ENCODE peak calls at places on chromosome 14, in seven cellular contexts. K is A549, Y is Peyer's patch, M is NB4, T is activated B cell treated with CpG ODN at 0.5 μM for 24 hours, Q is keratinocyte, G is dorsolateral prefrontal cortex. E is an unnamed sample.

GRCh38 chr14:77924392-77924948 is 124.6 kb downstream of the ADCK1 start:
- DNase-seq in G (no peak), K (no peak), T (no peak), M (no peak), Q (no peak), Y (no peak), E (no peak)

GRCh38 chr14:95432152-95433093 is 84.0 kb downstream of the SYNE3 start:
- DNase-seq in T (no peak), M (peak), Y (no peak), K (peak), G (peak), Q (no peak), E (no peak)

GRCh38 chr14:80638620-80639215 is 302.8 kb downstream of the CEP128 start:
- DNase-seq in Q (no peak), T (no peak), K (peak), G (no peak), M (no peak), Y (no peak), E (no peak)

GRCh38 chr14:24268225-24268624 is 3.2 kb downstream of the RABGGTA start:
- DNase-seq in K (no peak), M (no peak), Q (no peak), G (no peak), Y (no peak), T (no peak), E (no peak)

GRCh38 chr14:32104308-32104707 is 27.2 kb downstream of the ARHGAP5 start:
- DNase-seq in Y (no peak), K (no peak), Q (no peak), G (no peak), T (no peak), M (no peak), E (no peak)

GRCh38 chr14:93928184-93929047 is 1.3 kb downstream of the FAM181A start:
- DNase-seq in T (no peak), M (no peak), Q (no peak), G (no peak), Y (no peak), K (no peak), E (no peak)

GRCh38 chr14:78238141-78238540 is 68.0 kb downstream of the NRXN3 start:
- DNase-seq in K (no peak), Q (no peak), M (no peak), G (no peak), Y (no peak), T (no peak), E (no peak)

GRCh38 chr14:97138801-97139200 is 341.6 kb downstream of the VRK1 start:
- DNase-seq in Q (no peak), K (no peak), Y (no peak), G (no peak), M (peak), T (no peak), E (no peak)

GRCh38 chr14:80845877-80846276 is 95.7 kb downstream of the CEP128 start:
- DNase-seq in G (no peak), T (no peak), M (no peak), Y (no peak), K (no peak), Q (no peak), E (no peak)

GRCh38 chr14:88618476-88618875 is 55.6 kb downstream of the ZC3H14 start:
- DNase-seq in Q (no peak), T (no peak), M (no peak), K (no peak), G (no peak), Y (no peak), E (no peak)

GRCh38 chr14:80446356-80446755 is 235.1 kb upstream of the DIO2 start:
- DNase-seq in Q (no peak), Y (no peak), K (no peak), M (no peak), T (no peak), G (no peak), E (no peak)

GRCh38 chr14:104341532-104342434 is 203.4 kb downstream of the KIF26A start:
- DNase-seq in T (no peak), Y (no peak), Q (no peak), M (peak), G (no peak), K (peak), E (peak)

GRCh38 chr14:102630405-102630804 is 38.0 kb downstream of the RCOR1 start:
- DNase-seq in Q (no peak), Y (no peak), M (no peak), T (no peak), K (no peak), G (no peak), E (no peak)

GRCh38 chr14:59075503-59075902 is 113.0 kb upstream of the DAAM1 start:
- DNase-seq in T (no peak), G (no peak), K (no peak), Y (no peak), M (no peak), Q (no peak), E (no peak)

GRCh38 chr14:104897286-104898194 is 27.1 kb upstream of the PLD4 start:
- DNase-seq in K (no peak), Y (no peak), T (no peak), M (no peak), G (peak), Q (no peak), E (no peak)

GRCh38 chr14:74841230-74842207 is 34.4 kb downstream of the PROX2 start:
- DNase-seq in Y (peak), K (no peak), M (peak), T (no peak), G (no peak), Q (no peak), E (no peak)

GRCh38 chr14:102949062-102949800 is 26.8 kb downstream of the AMN start:
- DNase-seq in G (no peak), K (peak), M (peak), Y (peak), T (peak), Q (no peak), E (peak)

GRCh38 chr14:33634631-33635030 is 316.2 kb downstream of the EGLN3 start:
- DNase-seq in K (no peak), T (no peak), G (no peak), Y (no peak), M (no peak), Q (peak), E (no peak)

GRCh38 chr14:104139460-104140212 is 1.2 kb downstream of the KIF26A start:
- DNase-seq in G (peak), K (no peak), Y (no peak), M (no peak), Q (no peak), T (no peak), E (peak)

GRCh38 chr14:58650857-58651256 is 13.1 kb downstream of the DACT1 start:
- DNase-seq in Q (no peak), K (no peak), Y (no peak), M (no peak), G (no peak), T (no peak), E (no peak)

GRCh38 chr14:54337314-54337713 is 59.5 kb upstream of the CDKN3 start:
- DNase-seq in Q (no peak), Y (no peak), T (no peak), K (no peak), M (no peak), G (no peak), E (no peak)

GRCh38 chr14:36221097-36221496 is 44.6 kb upstream of the PTCSC3 start:
- DNase-seq in K (no peak), T (no peak), Y (no peak), G (no peak), Q (no peak), M (no peak), E (no peak)

GRCh38 chr14:33406766-33407165 is 468.1 kb downstream of the NPAS3 start:
- DNase-seq in T (no peak), K (no peak), Y (no peak), Q (no peak), M (no peak), G (no peak), E (no peak)

GRCh38 chr14:20460458-20461229 is 590 bp downstream of the PIP4P1 start:
- DNase-seq in G (no peak), Y (peak), Q (no peak), K (no peak), M (no peak), T (peak), E (no peak)

GRCh38 chr14:32711103-32711680 is 227.5 kb upstream of the NPAS3 start:
- DNase-seq in Y (no peak), M (peak), T (no peak), Q (no peak), K (peak), G (no peak), E (no peak)

GRCh38 chr14:52188381-52188780 is 79.1 kb upstream of the PTGDR start:
- DNase-seq in M (no peak), K (no peak), T (no peak), G (no peak), Q (no peak), Y (no peak), E (no peak)

GRCh38 chr14:65864549-65864948 is 452.0 kb downstream of the FUT8 start:
- DNase-seq in T (no peak), G (no peak), Y (no peak), K (no peak), M (no peak), Q (no peak), E (no peak)

GRCh38 chr14:101369916-101370592 is 191.2 kb upstream of the DIO3 start:
- DNase-seq in K (no peak), Q (no peak), Y (no peak), G (no peak), M (no peak), T (no peak), E (no peak)

GRCh38 chr14:94021001-94021400 is 5.1 kb upstream of the OTUB2 start:
- DNase-seq in Q (no peak), M (no peak), T (no peak), G (no peak), K (peak), Y (no peak), E (no peak)

GRCh38 chr14:105891631-105892452 is 365.5 kb downstream of the TMEM121 start:
- DNase-seq in G (peak), M (no peak), T (no peak), Q (no peak), Y (no peak), K (no peak), E (peak)

GRCh38 chr14:21160061-21160610 is 4.3 kb upstream of the OR5AU1 start:
- DNase-seq in K (no peak), T (no peak), Y (no peak), G (no peak), M (no peak), Q (no peak), E (no peak)

GRCh38 chr14:104581521-104581920 is 2.0 kb downstream of the C14orf180 start:
- DNase-seq in G (no peak), K (no peak), Q (no peak), T (no peak), M (no peak), Y (no peak), E (no peak)

GRCh38 chr14:96588410-96589249 is 86.4 kb downstream of the PAPOLA start:
- DNase-seq in G (no peak), Y (no peak), K (no peak), M (no peak), Q (no peak), T (no peak), E (peak)

GRCh38 chr14:87196436-87196835 is 796.5 kb downstream of the GALC start:
- DNase-seq in Q (no peak), T (no peak), M (no peak), G (no peak), Y (no peak), K (no peak), E (no peak)

GRCh38 chr14:77791225-77791600 is 8.7 kb upstream of the ADCK1 start:
- DNase-seq in Q (no peak), Y (no peak), G (no peak), T (no peak), M (no peak), K (no peak), E (peak)

GRCh38 chr14:53842938-53843337 is 113.7 kb downstream of the BMP4 start:
- DNase-seq in M (no peak), T (no peak), Q (no peak), K (peak), G (no peak), Y (no peak), E (no peak)

GRCh38 chr14:88340357-88340756 is 17.3 kb upstream of the KCNK10 start:
- DNase-seq in K (no peak), Y (no peak), Q (no peak), T (no peak), M (no peak), G (no peak), E (no peak)

DNA sequence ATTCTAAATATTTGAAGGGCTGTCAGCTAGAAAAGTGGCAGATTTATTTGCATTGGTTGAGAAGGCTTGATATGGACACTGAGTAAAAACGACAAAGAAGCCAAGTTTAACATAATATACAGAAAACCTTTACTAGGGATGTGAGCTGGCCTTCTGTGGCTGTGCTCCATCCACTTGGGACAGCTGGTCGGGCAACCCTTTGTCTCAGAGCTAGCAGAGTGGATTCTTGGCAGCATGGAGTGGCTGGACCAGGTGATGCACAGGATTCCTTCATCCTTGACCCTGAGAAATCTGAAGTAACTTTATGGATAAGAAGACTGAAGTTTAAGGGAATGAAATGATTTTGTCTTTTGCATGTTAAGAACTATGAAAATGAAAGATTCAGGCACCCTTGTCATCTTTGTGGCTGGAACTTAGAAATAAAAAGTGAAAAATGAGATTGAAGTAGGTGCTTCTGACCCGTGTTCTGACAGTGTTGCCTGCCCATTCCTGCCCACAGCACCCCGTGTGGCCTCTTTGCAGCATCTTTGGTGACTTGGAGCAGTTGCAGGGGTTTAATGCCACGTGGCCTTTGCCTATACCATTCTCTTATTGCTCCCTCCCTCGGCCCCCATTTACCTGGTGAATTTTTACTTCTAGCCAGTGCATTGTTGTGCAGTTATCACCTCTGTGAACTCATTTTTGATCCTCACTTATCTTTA is 32.6 kb downstream of the PELI2 start:
- DNase-seq in M (no peak), Y (no peak), T (no peak), K (peak), G (no peak), Q (no peak), E (no peak)
- TF ChIP-seq CTCF in M (no peak), Y (no peak), T (no peak), K (no peak), G (no peak), Q (no peak), E (no peak)

GRCh38 chr14:25988536-25988935 is 609.3 kb downstream of the NOVA1 start:
- DNase-seq in Y (no peak), K (no peak), G (no peak), T (no peak), Q (no peak), M (no peak), E (no peak)
- TF ChIP-seq CTCF in Y (no peak), K (no peak), G (no peak), T (no peak), Q (no peak), M (no peak), E (no peak)

GRCh38 chr14:73751157-73751691 is 37.0 kb upstream of the PNMA1 start:
- DNase-seq in M (peak), T (no peak), Y (peak), G (no peak), K (no peak), Q (no peak), E (peak)

GRCh38 chr14:73750161-73750901 is 36.1 kb upstream of the PNMA1 start:
- DNase-seq in K (no peak), G (no peak), Q (no peak), Y (no peak), T (no peak), M (no peak), E (peak)

GRCh38 chr14:73753887-73754880 is 40.0 kb upstream of the PNMA1 start:
- DNase-seq in G (peak), M (peak), K (no peak), T (peak), Q (no peak), Y (peak), E (peak)

GRCh38 chr14:73753043-73753886 is 39.1 kb upstream of the PNMA1 start:
- DNase-seq in Y (peak), M (peak), G (no peak), K (no peak), T (no peak), Q (no peak), E (peak)

GRCh38 chr14:73752297-73752992 is 38.3 kb upstream of the PNMA1 start:
- DNase-seq in Q (no peak), K (peak), Y (peak), T (no peak), G (no peak), M (peak), E (peak)
- TF ChIP-seq CTCF in Q (no peak), K (peak), Y (no peak), T (no peak), G (peak), M (no peak), E (peak)

DNA sequence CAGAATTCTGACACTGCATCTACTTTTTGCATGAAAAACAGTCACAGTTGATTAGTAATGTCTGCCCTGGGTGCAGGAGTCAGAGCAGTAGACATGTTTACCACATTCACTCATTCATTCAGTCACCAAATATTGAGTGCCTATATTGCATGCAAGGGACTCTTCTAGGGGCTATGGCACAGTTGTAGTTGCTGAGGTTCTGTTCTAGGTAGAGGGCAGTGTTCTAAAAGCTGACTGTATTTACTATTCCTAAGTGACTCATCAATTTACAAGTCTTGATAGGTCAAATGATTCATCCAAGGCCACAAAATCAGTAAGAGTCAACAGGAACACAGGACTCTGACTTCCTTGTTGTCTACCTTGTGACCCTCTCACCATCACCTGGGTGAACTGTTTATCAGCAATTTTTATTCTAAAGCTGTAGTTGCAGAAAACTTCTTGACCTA is 223.0 kb downstream of the KTN1 start:
- DNase-seq in Y (no peak), T (no peak), G (no peak), Q (peak), K (peak), M (peak), E (no peak)
- TF ChIP-seq CTCF in Y (no peak), T (no peak), G (no peak), Q (peak), K (peak), M (no peak), E (no peak)

DNA sequence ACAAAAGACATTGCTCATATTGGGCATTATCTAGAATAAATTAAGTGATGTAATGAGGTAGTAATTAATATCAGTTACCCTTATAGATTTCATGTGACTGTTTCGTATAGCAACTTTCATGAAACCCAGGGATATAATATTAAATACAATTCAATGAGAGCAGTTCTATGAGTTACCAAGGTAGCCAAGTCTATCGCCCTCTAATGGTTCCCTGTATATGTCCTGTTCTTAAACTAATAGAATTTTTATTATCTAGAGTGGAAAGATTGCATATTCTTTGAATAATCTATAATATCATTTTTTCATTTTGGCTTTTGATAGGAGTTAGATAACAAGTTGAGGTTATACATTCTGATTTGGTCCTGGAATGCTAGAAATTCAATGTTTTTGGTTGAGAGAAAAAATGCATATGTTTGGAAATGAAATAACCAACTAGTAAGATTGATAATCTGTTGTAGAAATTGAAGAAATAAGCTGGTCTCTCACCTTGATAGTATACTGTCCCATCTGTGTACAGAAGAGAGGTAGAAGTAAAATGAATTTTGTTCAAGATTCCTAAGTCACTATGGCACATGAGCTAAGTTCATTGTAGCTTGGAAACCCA is 59.7 kb downstream of the SCFD1 start:
- DNase-seq in Q (no peak), G (no peak), T (no peak), K (peak), M (peak), Y (no peak), E (no peak)
- TF ChIP-seq CTCF in Q (no peak), G (no peak), T (no peak), K (peak), M (peak), Y (no peak), E (no peak)

DNA sequence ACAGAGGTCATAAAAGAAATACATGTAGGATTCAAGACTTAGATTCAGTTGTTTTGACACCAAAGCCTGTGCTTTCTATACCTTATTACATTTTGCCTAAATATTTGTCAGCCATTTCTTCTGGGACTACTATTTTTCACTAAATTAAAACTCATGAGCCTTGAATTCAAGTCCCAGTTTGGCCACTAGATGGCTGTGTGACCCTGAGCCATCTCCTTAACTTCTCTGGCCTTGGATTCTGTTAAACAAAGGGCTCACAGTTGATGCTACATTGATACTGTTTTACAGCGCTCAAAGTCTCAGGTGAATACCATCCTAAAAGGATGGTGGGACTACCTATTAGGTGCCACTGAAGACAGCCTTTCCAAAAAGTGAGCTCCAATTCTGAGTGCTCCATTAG is 39.6 kb upstream of the CCDC198 start:
- DNase-seq in G (no peak), Q (no peak), M (peak), Y (no peak), T (no peak), K (peak), E (no peak)
- TF ChIP-seq CTCF in G (peak), Q (peak), M (peak), Y (no peak), T (no peak), K (peak), E (no peak)

GRCh38 chr14:61409782-61410181 is 88.4 kb downstream of the PRKCH start:
- DNase-seq in K (no peak), T (no peak), Y (no peak), G (no peak), M (no peak), Q (no peak), E (no peak)
- TF ChIP-seq CTCF in K (no peak), T (no peak), Y (no peak), G (no peak), M (no peak), Q (no peak), E (no peak)

DNA sequence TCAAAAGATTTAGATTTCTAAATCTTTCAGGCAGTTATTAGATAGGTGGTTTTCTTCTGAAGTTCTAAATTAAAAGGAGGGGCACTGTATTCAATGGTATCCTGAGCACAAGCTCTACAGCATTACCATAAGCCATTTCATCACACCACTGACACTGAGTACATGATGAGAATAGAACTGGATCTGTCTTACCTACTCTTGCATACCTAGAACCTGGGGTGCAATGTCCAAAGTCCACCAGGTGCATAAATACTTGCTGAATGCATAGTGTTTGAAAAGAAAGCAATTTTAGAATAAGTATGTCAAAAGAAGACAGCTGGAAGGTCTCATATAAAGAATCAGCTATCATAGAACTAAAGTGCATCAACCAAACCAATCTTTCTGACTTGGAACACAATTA is 85.5 kb upstream of the ACTN1 start:
- DNase-seq in Q (no peak), T (no peak), K (no peak), M (no peak), Y (no peak), G (no peak), E (no peak)
- TF ChIP-seq CTCF in Q (no peak), T (no peak), K (no peak), M (no peak), Y (no peak), G (no peak), E (no peak)